ENCODE peak calls at places on chromosomes 5 and 9, in nine cellular contexts. One of them, this sample, is unnamed.
A peak's percentile ranks its signal among the peaks of the same experiment; 100 is the strongest.

GRCh38 chr5:120706877-120707276 is 242.8 kb downstream of the PRR16 start:
- DNase-seq in kidney epithelial cell: no peak
- DNase-seq in foreskin fibroblast: no peak
- DNase-seq in AG10803: no peak
- DNase-seq in neural progenitor cell: no peak
- DNase-seq in HFF-Myc: no peak
- DNase-seq in GM12865: no peak
- DNase-seq in left lung: no peak
- DNase-seq in WTC11: no peak
- DNase-seq in this sample: no peak

GRCh38 chr5:122788996-122789395 is 14.1 kb downstream of the SNX2 start:
- DNase-seq in kidney epithelial cell: no peak
- DNase-seq in foreskin fibroblast: no peak
- DNase-seq in AG10803: no peak
- DNase-seq in neural progenitor cell: no peak
- DNase-seq in HFF-Myc: no peak
- DNase-seq in GM12865: peak; percentile 68
- DNase-seq in left lung: no peak
- DNase-seq in WTC11: no peak
- DNase-seq in this sample: no peak

GRCh38 chr9:126461608-126462007 is 135.0 kb downstream of the MVB12B start:
- DNase-seq in kidney epithelial cell: no peak
- DNase-seq in foreskin fibroblast: no peak
- DNase-seq in AG10803: no peak
- DNase-seq in neural progenitor cell: no peak
- DNase-seq in HFF-Myc: no peak
- DNase-seq in GM12865: no peak
- DNase-seq in left lung: no peak
- DNase-seq in WTC11: no peak
- DNase-seq in this sample: no peak

GRCh38 chr9:92618633-92619225 is 51.2 kb downstream of the IPPK start:
- DNase-seq in kidney epithelial cell: no peak
- DNase-seq in foreskin fibroblast: peak; percentile 44
- DNase-seq in AG10803: peak; percentile 52
- DNase-seq in neural progenitor cell: no peak
- DNase-seq in HFF-Myc: no peak
- DNase-seq in GM12865: no peak
- DNase-seq in left lung: no peak
- DNase-seq in WTC11: no peak
- DNase-seq in this sample: no peak

GRCh38 chr5:36878421-36879088 is 2.0 kb downstream of the NIPBL start:
- DNase-seq in kidney epithelial cell: no peak
- DNase-seq in foreskin fibroblast: peak; percentile 70
- DNase-seq in AG10803: peak; percentile 46
- DNase-seq in neural progenitor cell: peak; percentile 92
- DNase-seq in HFF-Myc: no peak
- DNase-seq in GM12865: no peak
- DNase-seq in left lung: no peak
- DNase-seq in WTC11: peak; percentile 66
- DNase-seq in this sample: no peak

GRCh38 chr9:7984713-7985112 is 185.1 kb upstream of the DMAC1 start:
- DNase-seq in kidney epithelial cell: no peak
- DNase-seq in foreskin fibroblast: no peak
- DNase-seq in AG10803: no peak
- DNase-seq in neural progenitor cell: no peak
- DNase-seq in HFF-Myc: no peak
- DNase-seq in GM12865: no peak
- DNase-seq in left lung: no peak
- DNase-seq in WTC11: no peak
- DNase-seq in this sample: no peak

GRCh38 chr5:174097486-174098185 is 52.1 kb downstream of the NSG2 start:
- DNase-seq in kidney epithelial cell: no peak
- DNase-seq in foreskin fibroblast: peak; percentile 6
- DNase-seq in AG10803: peak; percentile 18
- DNase-seq in neural progenitor cell: no peak
- DNase-seq in HFF-Myc: no peak
- DNase-seq in GM12865: no peak
- DNase-seq in left lung: no peak
- DNase-seq in WTC11: no peak
- DNase-seq in this sample: no peak

GRCh38 chr5:180632768-180633167 is 16.6 kb downstream of the FLT4 start:
- DNase-seq in kidney epithelial cell: no peak
- DNase-seq in foreskin fibroblast: no peak
- DNase-seq in AG10803: no peak
- DNase-seq in neural progenitor cell: no peak
- DNase-seq in HFF-Myc: no peak
- DNase-seq in GM12865: no peak
- DNase-seq in left lung: no peak
- DNase-seq in WTC11: no peak
- DNase-seq in this sample: no peak

GRCh38 chr5:168295574-168296201 is 4.2 kb downstream of the WWC1 start:
- DNase-seq in kidney epithelial cell: no peak
- DNase-seq in foreskin fibroblast: peak; percentile 78
- DNase-seq in AG10803: peak; percentile 78
- DNase-seq in neural progenitor cell: peak; percentile 89
- DNase-seq in HFF-Myc: no peak
- DNase-seq in GM12865: no peak
- DNase-seq in left lung: peak; percentile 53
- DNase-seq in WTC11: peak; percentile 75
- DNase-seq in this sample: no peak

GRCh38 chr5:91929522-91929817 is 546.4 kb upstream of the ARRDC3 start:
- DNase-seq in kidney epithelial cell: no peak
- DNase-seq in foreskin fibroblast: no peak
- DNase-seq in AG10803: no peak
- DNase-seq in neural progenitor cell: no peak
- DNase-seq in HFF-Myc: no peak
- DNase-seq in GM12865: no peak
- DNase-seq in left lung: no peak
- DNase-seq in WTC11: no peak
- DNase-seq in this sample: no peak

GRCh38 chr9:78678901-78679300 is 382.0 kb downstream of the PSAT1 start:
- DNase-seq in kidney epithelial cell: no peak
- DNase-seq in foreskin fibroblast: no peak
- DNase-seq in AG10803: no peak
- DNase-seq in neural progenitor cell: no peak
- DNase-seq in HFF-Myc: no peak
- DNase-seq in GM12865: no peak
- DNase-seq in left lung: no peak
- DNase-seq in WTC11: no peak
- DNase-seq in this sample: no peak

GRCh38 chr5:67792891-67793290 is 422.7 kb upstream of the PIK3R1 start:
- DNase-seq in kidney epithelial cell: no peak
- DNase-seq in foreskin fibroblast: no peak
- DNase-seq in AG10803: peak; percentile 24
- DNase-seq in neural progenitor cell: no peak
- DNase-seq in HFF-Myc: no peak
- DNase-seq in GM12865: no peak
- DNase-seq in left lung: no peak
- DNase-seq in WTC11: no peak
- DNase-seq in this sample: no peak

GRCh38 chr5:68534131-68534940 is 318.8 kb downstream of the PIK3R1 start:
- DNase-seq in kidney epithelial cell: no peak
- DNase-seq in foreskin fibroblast: peak; percentile 51
- DNase-seq in AG10803: peak; percentile 58
- DNase-seq in neural progenitor cell: peak; percentile 39
- DNase-seq in HFF-Myc: no peak
- DNase-seq in GM12865: no peak
- DNase-seq in left lung: no peak
- DNase-seq in WTC11: no peak
- DNase-seq in this sample: no peak

GRCh38 chr5:96134886-96135285 is 173.2 kb upstream of the ELL2 start:
- DNase-seq in kidney epithelial cell: no peak
- DNase-seq in foreskin fibroblast: no peak
- DNase-seq in AG10803: no peak
- DNase-seq in neural progenitor cell: no peak
- DNase-seq in HFF-Myc: no peak
- DNase-seq in GM12865: no peak
- DNase-seq in left lung: no peak
- DNase-seq in WTC11: no peak
- DNase-seq in this sample: no peak
- TF ChIP-seq CTCF in kidney epithelial cell: no peak
- TF ChIP-seq CTCF in foreskin fibroblast: no peak
- TF ChIP-seq CTCF in AG10803: no peak
- TF ChIP-seq CTCF in neural progenitor cell: no peak
- TF ChIP-seq CTCF in HFF-Myc: no peak
- TF ChIP-seq CTCF in GM12865: no peak
- TF ChIP-seq CTCF in left lung: no peak
- TF ChIP-seq CTCF in WTC11: no peak
- TF ChIP-seq CTCF in this sample: no peak

DNA sequence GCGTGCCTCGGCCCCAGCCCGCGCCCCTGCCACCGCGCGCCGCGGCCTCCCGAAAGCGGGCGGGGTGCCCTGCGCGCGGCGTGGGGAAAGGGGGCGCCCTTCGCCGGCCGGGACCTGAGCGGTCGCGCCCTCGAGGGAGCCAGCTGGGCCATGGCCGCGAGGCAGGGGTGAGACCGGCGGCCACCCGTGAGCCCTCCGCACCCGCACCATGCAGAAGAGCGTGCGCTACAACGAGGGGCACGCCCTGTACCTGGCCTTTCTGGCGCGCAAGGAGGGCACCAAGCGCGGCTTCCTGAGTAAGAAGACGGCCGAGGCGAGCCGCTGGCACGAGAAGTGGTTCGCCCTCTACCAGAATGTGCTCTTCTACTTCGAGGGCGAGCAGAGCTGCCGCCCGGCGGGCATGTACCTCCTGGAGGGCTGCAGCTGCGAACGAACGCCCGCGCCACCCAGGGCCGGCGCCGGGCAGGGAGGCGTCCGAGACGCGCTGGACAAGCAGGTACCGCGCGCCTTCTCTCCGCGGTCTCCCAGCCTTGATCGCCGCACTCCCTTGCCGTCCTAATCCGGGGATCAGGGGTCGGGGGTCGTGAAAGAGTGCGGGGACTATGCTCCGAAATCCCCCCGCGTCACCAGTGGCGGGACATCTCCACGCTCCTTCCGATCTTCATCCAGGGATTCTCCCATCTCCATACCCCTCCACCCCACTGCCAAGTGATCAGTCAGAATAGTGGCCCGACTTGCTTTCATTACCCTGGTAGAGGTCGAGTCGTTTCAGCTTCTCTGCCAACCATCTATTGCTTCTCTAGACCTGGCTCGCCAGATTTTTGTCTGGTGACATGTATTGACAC is 590 bp downstream of the RASGRF2 start:
- DNase-seq in kidney epithelial cell: no peak
- DNase-seq in foreskin fibroblast: peak; percentile 70
- DNase-seq in AG10803: no peak
- DNase-seq in neural progenitor cell: peak; percentile 60
- DNase-seq in HFF-Myc: no peak
- DNase-seq in GM12865: no peak
- DNase-seq in left lung: no peak
- DNase-seq in WTC11: peak; percentile 39
- DNase-seq in this sample: no peak
- TF ChIP-seq CTCF in kidney epithelial cell: no peak
- TF ChIP-seq CTCF in foreskin fibroblast: no peak
- TF ChIP-seq CTCF in AG10803: no peak
- TF ChIP-seq CTCF in neural progenitor cell: peak; percentile 16
- TF ChIP-seq CTCF in HFF-Myc: no peak
- TF ChIP-seq CTCF in GM12865: no peak
- TF ChIP-seq CTCF in left lung: peak; percentile 17
- TF ChIP-seq CTCF in WTC11: no peak
- TF ChIP-seq CTCF in this sample: peak; percentile 7

GRCh38 chr5:125179617-125180016 is 433.2 kb upstream of the ZNF608 start:
- DNase-seq in kidney epithelial cell: no peak
- DNase-seq in foreskin fibroblast: no peak
- DNase-seq in AG10803: no peak
- DNase-seq in neural progenitor cell: no peak
- DNase-seq in HFF-Myc: no peak
- DNase-seq in GM12865: no peak
- DNase-seq in left lung: no peak
- DNase-seq in WTC11: no peak
- DNase-seq in this sample: no peak
- TF ChIP-seq CTCF in kidney epithelial cell: no peak
- TF ChIP-seq CTCF in foreskin fibroblast: no peak
- TF ChIP-seq CTCF in AG10803: no peak
- TF ChIP-seq CTCF in neural progenitor cell: no peak
- TF ChIP-seq CTCF in HFF-Myc: no peak
- TF ChIP-seq CTCF in GM12865: no peak
- TF ChIP-seq CTCF in left lung: no peak
- TF ChIP-seq CTCF in WTC11: no peak
- TF ChIP-seq CTCF in this sample: no peak

GRCh38 chr5:11329676-11330075 is 568.6 kb upstream of the DAP start:
- DNase-seq in kidney epithelial cell: no peak
- DNase-seq in foreskin fibroblast: no peak
- DNase-seq in AG10803: no peak
- DNase-seq in neural progenitor cell: no peak
- DNase-seq in HFF-Myc: no peak
- DNase-seq in GM12865: no peak
- DNase-seq in left lung: no peak
- DNase-seq in WTC11: no peak
- DNase-seq in this sample: no peak

GRCh38 chr5:11335881-11336760 is 568.1 kb downstream of the CTNND2 start:
- DNase-seq in kidney epithelial cell: no peak
- DNase-seq in foreskin fibroblast: no peak
- DNase-seq in AG10803: no peak
- DNase-seq in neural progenitor cell: no peak
- DNase-seq in HFF-Myc: no peak
- DNase-seq in GM12865: no peak
- DNase-seq in left lung: no peak
- DNase-seq in WTC11: no peak
- DNase-seq in this sample: no peak

DNA sequence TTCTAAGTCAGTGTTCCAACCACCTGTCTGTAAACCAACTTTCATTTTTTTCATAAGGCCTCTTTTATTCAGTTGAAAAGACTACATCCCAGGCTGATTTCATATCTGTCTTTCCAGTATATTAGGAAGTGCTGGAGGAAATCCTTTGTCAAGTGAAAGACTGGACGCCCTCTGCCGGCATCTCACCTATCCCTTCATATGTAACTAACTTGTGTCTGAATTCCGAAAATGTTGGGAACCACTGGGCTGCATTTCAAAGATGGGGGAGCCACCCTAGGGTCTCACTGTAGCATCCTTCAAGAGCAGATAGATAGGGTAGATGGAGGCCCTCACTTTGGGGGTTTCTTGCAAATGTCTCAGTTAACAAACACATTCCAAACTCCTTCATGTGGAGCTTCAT is 569.8 kb downstream of the CTNND2 start:
- DNase-seq in kidney epithelial cell: no peak
- DNase-seq in foreskin fibroblast: no peak
- DNase-seq in AG10803: no peak
- DNase-seq in neural progenitor cell: no peak
- DNase-seq in HFF-Myc: no peak
- DNase-seq in GM12865: no peak
- DNase-seq in left lung: no peak
- DNase-seq in WTC11: no peak
- DNase-seq in this sample: no peak
- TF ChIP-seq CTCF in kidney epithelial cell: no peak
- TF ChIP-seq CTCF in foreskin fibroblast: no peak
- TF ChIP-seq CTCF in AG10803: no peak
- TF ChIP-seq CTCF in neural progenitor cell: no peak
- TF ChIP-seq CTCF in HFF-Myc: no peak
- TF ChIP-seq CTCF in GM12865: no peak
- TF ChIP-seq CTCF in left lung: no peak
- TF ChIP-seq CTCF in WTC11: no peak
- TF ChIP-seq CTCF in this sample: no peak

GRCh38 chr9:21998026-21998425 is 3.4 kb downstream of the CDKN2B-AS1 start:
- DNase-seq in kidney epithelial cell: no peak
- DNase-seq in foreskin fibroblast: peak; percentile 24
- DNase-seq in AG10803: no peak
- DNase-seq in neural progenitor cell: no peak
- DNase-seq in HFF-Myc: no peak
- DNase-seq in GM12865: no peak
- DNase-seq in left lung: no peak
- DNase-seq in WTC11: no peak
- DNase-seq in this sample: no peak
- TF ChIP-seq CTCF in kidney epithelial cell: no peak
- TF ChIP-seq CTCF in foreskin fibroblast: no peak
- TF ChIP-seq CTCF in AG10803: no peak
- TF ChIP-seq CTCF in neural progenitor cell: no peak
- TF ChIP-seq CTCF in HFF-Myc: no peak
- TF ChIP-seq CTCF in GM12865: no peak
- TF ChIP-seq CTCF in left lung: no peak
- TF ChIP-seq CTCF in WTC11: no peak
- TF ChIP-seq CTCF in this sample: no peak

This sample was measured in AG04449.